ENCODE peak calls at places on chromosomes 16 and 17, in four cellular contexts. S is K562, G is HCT116, Q is H1. W is an unnamed sample.

GRCh38 chr16:66872927-66873684 is 7.2 kb upstream of the PDP2 start:
- DNase-seq in S (peak; percentile 95), Q (peak; percentile 86), G (peak; percentile 89), W (peak; percentile 86)

GRCh38 chr17:43356999-43357398 is 41.8 kb upstream of the ARL4D start:
- DNase-seq in G (no peak), S (no peak), Q (no peak), W (no peak)

GRCh38 chr17:5488752-5489151 is 2.4 kb downstream of the MIS12 start:
- DNase-seq in Q (no peak), S (no peak), G (no peak), W (no peak)

GRCh38 chr17:21214777-21215541 is 998 bp upstream of the TMEM11 start:
- DNase-seq in G (no peak), S (peak; percentile 14), Q (no peak), W (no peak)

GRCh38 chr17:50641339-50641725 is 6.7 kb downstream of the ABCC3 start:
- DNase-seq in S (no peak), G (no peak), Q (no peak), W (no peak)

GRCh38 chr17:30344283-30345088 is 10.6 kb upstream of the TMIGD1 start:
- DNase-seq in Q (no peak), S (peak; percentile 59), G (no peak), W (no peak)

GRCh38 chr17:50201226-50201854 is at the start of gene COL1A1:
- DNase-seq in Q (no peak), G (no peak), S (no peak), W (no peak)

GRCh38 chr17:47872019-47872650 is 21.2 kb upstream of the SP6 start:
- DNase-seq in S (no peak), G (no peak), Q (no peak), W (no peak)

DNA sequence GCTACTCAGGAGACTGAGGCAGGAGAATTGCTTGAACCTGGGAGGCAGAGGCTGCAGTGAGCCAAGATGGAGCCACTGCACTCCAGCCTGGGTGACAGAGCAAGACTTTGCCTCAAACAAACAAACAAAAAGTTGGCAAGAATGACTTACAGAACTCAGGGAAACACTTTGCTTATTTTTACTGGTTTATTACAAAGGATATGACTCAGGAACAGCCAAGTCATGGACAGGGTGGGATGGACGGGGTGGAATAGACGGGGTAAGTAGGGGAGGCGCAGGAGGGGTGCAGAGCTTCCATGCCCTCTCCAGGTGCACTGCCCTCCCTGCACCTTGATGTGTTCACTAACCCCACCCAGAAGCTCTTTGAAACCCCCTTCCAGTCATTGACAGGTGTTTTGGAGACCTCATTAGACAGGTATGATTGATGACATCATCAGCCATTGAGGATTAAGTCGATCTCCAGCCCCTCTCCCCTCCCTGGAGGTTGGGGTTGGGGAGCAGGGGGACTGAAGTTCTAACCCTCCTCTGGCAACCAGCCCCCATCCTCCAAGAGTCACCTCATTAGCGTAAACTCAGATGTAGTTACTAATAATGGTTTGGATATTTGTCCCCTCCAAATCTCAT is 41.3 kb upstream of the ZCCHC14 start:
- DNase-seq in G (no peak), Q (no peak), S (no peak), W (no peak)
- H3K27me3 ChIP-seq in G (peaks cover 30% of the 10 kb centered on the region), Q (no peaks in the 10 kb centered on the region), S (peaks cover 79% of the 10 kb centered on the region), W (no peaks in the 10 kb centered on the region)

DNA sequence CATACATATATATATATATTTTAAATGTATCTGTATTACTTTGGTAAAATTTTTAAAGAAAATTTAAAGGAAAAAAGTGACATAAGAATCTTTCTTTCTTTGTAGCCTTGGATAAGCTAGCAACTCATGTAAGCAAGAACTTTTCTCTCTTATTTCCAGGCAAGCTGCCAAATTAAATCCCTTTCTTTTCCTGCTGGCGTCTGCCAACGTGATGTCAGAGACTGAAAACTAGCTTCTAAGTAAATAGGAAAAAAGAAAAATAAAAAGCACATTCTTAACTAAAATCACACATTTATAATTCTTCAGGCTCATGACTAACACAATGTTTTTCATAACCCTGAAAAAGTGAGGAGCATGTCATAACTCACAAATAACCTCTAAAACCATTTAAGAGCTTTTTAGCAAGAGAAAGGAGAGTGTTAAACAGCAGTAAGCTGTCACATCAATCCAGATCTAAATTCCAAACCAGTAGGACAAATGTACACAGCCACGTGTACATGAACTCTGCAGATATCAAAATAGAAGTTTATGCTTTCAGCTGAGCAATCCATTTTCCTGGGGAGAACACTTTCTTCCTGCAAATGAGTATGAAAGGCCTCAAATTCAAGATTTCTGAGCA is 110.0 kb downstream of the N4BP1 start:
- DNase-seq in S (no peak), Q (no peak), G (no peak), W (no peak)
- TF ChIP-seq SIN3A in S (no peak), Q (no peak), G (no peak), W (no peak)

GRCh38 chr17:61405047-61405685 is 5.5 kb downstream of the TBX2 start:
- DNase-seq in S (no peak), G (no peak), Q (no peak), W (no peak)
- H3K27me3 ChIP-seq in S (peaks cover 70% of the 10 kb centered on the region), G (no peaks in the 10 kb centered on the region), Q (peaks cover 100% of the 10 kb centered on the region), W (no peaks in the 10 kb centered on the region)

GRCh38 chr17:3740611-3741073 is 16.9 kb downstream of the HASPIN start:
- DNase-seq in S (no peak), G (no peak), Q (no peak), W (no peak)
- TF ChIP-seq SIN3A in S (no peak), G (no peak), Q (no peak), W (no peak)

GRCh38 chr16:49675417-49675816 is 180.5 kb downstream of the ZNF423 start:
- DNase-seq in S (no peak), G (no peak), Q (no peak), W (no peak)
- H3K27me3 ChIP-seq in S (peaks cover 34% of the 10 kb centered on the region), G (no peaks in the 10 kb centered on the region), Q (no peaks in the 10 kb centered on the region), W (no peaks in the 10 kb centered on the region)

W was measured in Panc1.